ENCODE peak calls at places on chromosomes 13 and 19, in nine cellular contexts. E, S, X, K, T, D, U, B and H are unnamed samples.

GRCh38 chr13:26074706-26075105 is 22.9 kb upstream of the SHISA2 start:
- DNase-seq in U (no peak), D (no peak), E (no peak), K (no peak), S (peak), B (no peak), T (no peak), X (no peak), H (peak)

GRCh38 chr19:5006201-5006600 is 37.3 kb downstream of the KDM4B start:
- DNase-seq in B (no peak), U (no peak), X (no peak), E (no peak), S (peak), K (no peak), T (no peak), D (no peak), H (no peak)

GRCh38 chr13:106967391-106967790 is 399.5 kb upstream of the ARGLU1 start:
- DNase-seq in E (no peak), U (no peak), S (no peak), K (no peak), T (no peak), B (no peak), X (no peak), D (no peak), H (no peak)

GRCh38 chr13:47826481-47826880 is 174.6 kb downstream of the SUCLA2 start:
- DNase-seq in K (no peak), S (peak), D (no peak), X (no peak), B (no peak), E (no peak), U (no peak), T (no peak), H (no peak)

GRCh38 chr19:38949580-38950367 is 19.0 kb downstream of the MRPS12 start:
- DNase-seq in T (peak), E (peak), X (peak), U (peak), K (peak), D (peak), S (peak), B (no peak), H (no peak)

GRCh38 chr19:29699861-29700260 is 15.2 kb downstream of the C19orf12 start:
- DNase-seq in T (no peak), D (no peak), X (no peak), E (peak), B (no peak), K (no peak), U (no peak), S (no peak), H (no peak)

GRCh38 chr13:108525867-108526266 is 103.5 kb upstream of the MYO16 start:
- DNase-seq in T (no peak), X (no peak), K (no peak), D (no peak), E (no peak), B (no peak), U (no peak), S (no peak), H (no peak)

GRCh38 chr19:6767357-6768235 is at the start of gene SH2D3A:
- DNase-seq in D (peak), T (peak), S (no peak), U (peak), E (peak), B (peak), X (no peak), K (no peak), H (no peak)

GRCh38 chr13:31166591-31166990 is 4.9 kb upstream of the HSPH1 start:
- DNase-seq in D (no peak), S (no peak), B (no peak), T (no peak), U (no peak), X (no peak), K (no peak), E (no peak), H (no peak)

GRCh38 chr19:31349160-31349881 is at the start of gene TSHZ3:
- DNase-seq in E (peak), B (peak), K (peak), S (peak), T (peak), X (peak), D (peak), U (peak), H (no peak)

GRCh38 chr13:75993823-75994222 is 357.7 kb downstream of the LMO7 start:
- DNase-seq in B (no peak), X (no peak), E (no peak), S (no peak), K (no peak), U (no peak), D (no peak), T (no peak), H (no peak)

GRCh38 chr19:8396563-8397203 is 6.5 kb downstream of the RAB11B start:
- DNase-seq in B (peak), E (peak), K (no peak), U (peak), S (peak), D (peak), T (peak), X (no peak), H (no peak)

GRCh38 chr13:51874651-51875050 is 12.9 kb downstream of the CCDC70 start:
- DNase-seq in B (no peak), D (no peak), S (no peak), K (no peak), U (no peak), E (no peak), T (no peak), X (no peak), H (no peak)

GRCh38 chr19:16338470-16339360 is 14.1 kb downstream of the KLF2 start:
- DNase-seq in U (no peak), T (peak), X (peak), E (peak), S (peak), B (no peak), K (no peak), D (no peak), H (peak)

GRCh38 chr13:100234524-100235136 is 145.7 kb downstream of the PCCA start:
- DNase-seq in S (peak), T (no peak), E (no peak), U (no peak), D (no peak), B (no peak), X (no peak), K (no peak), H (no peak)

GRCh38 chr13:29472317-29472961 is 123.0 kb downstream of the SLC7A1 start:
- DNase-seq in D (no peak), T (peak), U (peak), X (peak), S (peak), K (no peak), B (peak), E (peak), H (no peak)

GRCh38 chr13:39273953-39274352 is 235.7 kb downstream of the NHLRC3 start:
- DNase-seq in X (no peak), D (no peak), K (no peak), U (no peak), S (peak), B (no peak), E (no peak), T (no peak), H (no peak)

GRCh38 chr19:1925544-1925943 is 15.4 kb upstream of the CSNK1G2 start:
- DNase-seq in E (peak), D (no peak), T (no peak), K (no peak), U (no peak), S (no peak), B (no peak), X (no peak), H (no peak)

GRCh38 chr19:51123381-51124186 is 1.1 kb upstream of the SIGLEC9 start:
- DNase-seq in D (no peak), T (peak), X (no peak), S (no peak), U (no peak), B (no peak), K (no peak), E (peak), H (no peak)

GRCh38 chr13:114067381-114067885 is 65.0 kb downstream of the RASA3 start:
- DNase-seq in S (peak), K (peak), U (no peak), T (peak), B (no peak), D (no peak), E (peak), X (no peak), H (peak)

GRCh38 chr19:34364462-34364829 is 550 bp upstream of the GPI start:
- DNase-seq in E (no peak), X (no peak), S (no peak), K (no peak), U (no peak), D (no peak), B (no peak), T (no peak), H (no peak)

GRCh38 chr13:83943530-83944279 is 61.4 kb upstream of the SLITRK1 start:
- DNase-seq in D (no peak), U (no peak), T (no peak), S (no peak), B (no peak), X (no peak), K (no peak), E (no peak), H (no peak)

DNA sequence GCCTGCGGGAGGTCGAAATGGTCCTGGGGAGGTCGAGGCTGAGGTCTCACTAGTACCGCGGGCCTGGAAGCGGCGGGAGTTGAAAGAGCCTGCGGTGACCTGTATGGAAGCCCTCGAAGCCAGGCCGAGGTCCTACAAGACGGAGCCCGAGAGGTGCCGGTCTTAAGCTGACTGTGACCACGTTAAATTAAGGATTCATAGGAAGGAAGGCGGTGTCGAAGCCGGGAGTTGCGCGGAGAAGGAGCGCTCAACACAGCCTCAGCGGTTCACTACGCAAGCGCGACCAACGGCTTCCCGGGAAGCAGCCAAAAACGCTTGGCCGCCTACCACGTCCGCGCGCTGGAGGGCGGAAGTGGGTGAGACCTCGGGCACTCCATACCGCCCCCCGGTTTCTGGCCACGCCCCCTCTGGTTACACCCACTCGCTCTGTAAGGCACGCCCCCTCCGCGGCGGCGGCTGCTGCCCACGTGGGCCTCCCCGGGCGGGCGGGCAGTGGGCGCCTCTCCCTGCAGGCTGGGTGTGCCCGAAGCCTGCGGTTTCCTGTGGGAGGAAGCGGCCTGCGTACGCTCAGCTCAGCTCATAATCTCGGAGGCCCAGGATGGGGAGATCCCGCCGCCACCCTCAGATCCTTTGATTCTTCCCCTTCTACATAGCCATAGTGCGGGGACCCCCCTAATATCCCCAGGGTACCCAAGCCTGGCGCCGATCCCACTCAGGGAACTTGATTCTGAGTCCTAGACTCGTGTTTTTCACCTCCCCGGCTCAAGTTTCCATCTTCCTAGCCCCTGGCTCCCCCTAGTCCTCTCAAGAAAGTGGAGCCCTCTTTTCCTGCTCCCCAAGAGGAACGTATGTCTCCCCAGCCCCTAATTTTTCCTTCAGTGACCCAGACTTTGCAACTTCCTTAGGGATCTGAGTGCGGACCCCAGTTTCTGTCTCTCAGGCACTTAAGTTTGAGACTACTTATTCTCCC is 3.4 kb upstream of the EMP3 start:
- DNase-seq in K (peak), X (peak), T (peak), U (peak), S (peak), E (peak), B (peak), D (peak), H (peak)
- H3K4me3 ChIP-seq in K (peak), X (peak), T (peak), U (peak), S (peak), E (peak), B (peak), D (peak), H (peak)

GRCh38 chr13:24269803-24270202 is 39.6 kb upstream of the C1QTNF9 start:
- DNase-seq in K (no peak), D (no peak), E (no peak), X (no peak), T (no peak), B (no peak), U (no peak), S (peak), H (no peak)

GRCh38 chr13:24265453-24265852 is 43.9 kb upstream of the C1QTNF9 start:
- DNase-seq in S (no peak), K (no peak), U (no peak), X (no peak), E (no peak), T (no peak), D (no peak), B (no peak), H (no peak)

GRCh38 chr13:24267801-24268200 is 41.6 kb upstream of the C1QTNF9 start:
- DNase-seq in T (no peak), E (no peak), D (no peak), K (no peak), X (no peak), U (no peak), B (no peak), S (no peak), H (no peak)

GRCh38 chr13:24264976-24265375 is 44.4 kb upstream of the C1QTNF9 start:
- DNase-seq in E (no peak), S (no peak), B (no peak), D (no peak), K (no peak), X (no peak), T (peak), U (no peak), H (no peak)

DNA sequence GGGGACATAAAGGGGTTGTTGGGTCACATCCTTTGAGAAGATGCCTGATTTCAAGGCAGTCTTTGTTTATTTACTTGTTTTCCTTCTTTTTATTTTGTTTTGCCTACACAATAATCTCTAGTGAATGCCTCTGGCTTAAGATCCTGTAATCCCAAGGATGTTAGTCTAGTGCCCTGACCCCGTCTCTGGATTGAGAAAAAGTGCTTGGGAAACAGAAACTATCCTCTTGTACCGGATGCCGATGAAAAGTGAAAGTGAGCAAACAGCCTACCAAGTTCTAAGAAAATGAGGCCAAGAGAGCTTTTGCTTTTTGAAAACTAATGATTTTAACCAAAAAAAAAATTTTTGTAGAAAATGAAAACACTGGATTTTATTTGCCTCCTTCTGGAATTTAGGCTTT is 42.1 kb upstream of the C1QTNF9 start:
- DNase-seq in S (peak), K (no peak), D (no peak), U (no peak), T (no peak), X (no peak), B (no peak), E (no peak), H (no peak)
- H3K4me3 ChIP-seq in S (peak), K (peak), D (peak), U (no peak), T (peak), X (no peak), B (no peak), E (no peak), H (no peak)

GRCh38 chr19:12983091-12983490 is 12.2 kb upstream of the NFIX start:
- DNase-seq in U (no peak), X (no peak), E (no peak), T (no peak), K (no peak), D (no peak), S (no peak), B (no peak), H (no peak)
- H3K4me3 ChIP-seq in U (peak), X (peak), E (no peak), T (no peak), K (no peak), D (peak), S (peak), B (peak), H (peak)

GRCh38 chr19:45011959-45012358 is 10.7 kb downstream of the RELB start:
- DNase-seq in U (no peak), T (no peak), X (no peak), D (no peak), S (no peak), E (no peak), B (no peak), K (no peak), H (no peak)

GRCh38 chr19:45009625-45010255 is 8.5 kb downstream of the RELB start:
- DNase-seq in D (no peak), B (no peak), X (no peak), S (no peak), U (no peak), K (no peak), T (no peak), E (no peak), H (no peak)

GRCh38 chr19:45005787-45006186 is 4.5 kb downstream of the RELB start:
- DNase-seq in D (no peak), K (no peak), S (no peak), U (no peak), X (no peak), B (no peak), T (no peak), E (no peak), H (no peak)

GRCh38 chr19:45008554-45008953 is 7.3 kb downstream of the RELB start:
- DNase-seq in S (no peak), K (no peak), U (no peak), D (no peak), E (no peak), B (no peak), T (peak), X (no peak), H (no peak)

GRCh38 chr19:45010306-45010705 is 9.0 kb downstream of the RELB start:
- DNase-seq in K (no peak), X (no peak), T (no peak), E (no peak), D (no peak), U (peak), B (no peak), S (no peak), H (no peak)
- H3K4me3 ChIP-seq in K (no peak), X (no peak), T (no peak), E (no peak), D (no peak), U (no peak), B (no peak), S (no peak), H (no peak)

GRCh38 chr13:101626925-101627555 is 174.6 kb downstream of the ITGBL1 start:
- DNase-seq in S (no peak), U (no peak), X (no peak), E (no peak), D (no peak), T (peak), K (no peak), B (no peak), H (no peak)
- H3K4me3 ChIP-seq in S (peak), U (no peak), X (no peak), E (peak), D (peak), T (peak), K (peak), B (no peak), H (peak)

GRCh38 chr13:95480131-95480545 is 72.4 kb upstream of the CLDN10 start:
- DNase-seq in X (no peak), K (no peak), B (no peak), D (no peak), T (no peak), S (no peak), E (peak), U (peak), H (no peak)
- H3K4me3 ChIP-seq in X (no peak), K (no peak), B (no peak), D (no peak), T (no peak), S (no peak), E (no peak), U (no peak), H (no peak)

GRCh38 chr19:11373166-11373884 is 1.1 kb upstream of the SWSAP1 start:
- DNase-seq in D (no peak), U (peak), T (no peak), X (no peak), E (no peak), S (peak), B (no peak), K (no peak), H (no peak)
- H3K4me3 ChIP-seq in D (no peak), U (peak), T (peak), X (no peak), E (no peak), S (no peak), B (peak), K (no peak), H (no peak)